ENCODE peak calls at places on chromosomes 12 and 14, in nine cellular contexts. One of them, this sample, is unnamed.

GRCh38 chr14:76777721-76778120 is 16.5 kb downstream of the VASH1 start:
- DNase-seq in glutamatergic neuron: no peak
- DNase-seq in tibial nerve: no peak
- DNase-seq in NCI-H774: no peak
- DNase-seq in left lobe of liver: no peak
- DNase-seq in anterior cingulate cortex: no peak
- DNase-seq in NCI-H1048: no peak
- DNase-seq in stimulated activated CD8-positive, alpha-beta memory T cell treated with anti-CD3 and anti-CD28 coated beads, Interleukin-4, amount 100 ng/mL, for 48 hours: no peak
- DNase-seq in CD8-positive, alpha-beta memory T cell: no peak
- DNase-seq in this sample: no peak

GRCh38 chr12:55686366-55687010 is 21.2 kb downstream of the ITGA7 start:
- DNase-seq in glutamatergic neuron: no peak
- DNase-seq in tibial nerve: no peak
- DNase-seq in NCI-H774: no peak
- DNase-seq in left lobe of liver: no peak
- DNase-seq in anterior cingulate cortex: no peak
- DNase-seq in NCI-H1048: no peak
- DNase-seq in stimulated activated CD8-positive, alpha-beta memory T cell treated with anti-CD3 and anti-CD28 coated beads, Interleukin-4, amount 100 ng/mL, for 48 hours: no peak
- DNase-seq in CD8-positive, alpha-beta memory T cell: peak
- DNase-seq in this sample: no peak

GRCh38 chr14:71651228-71651627 is 281.0 kb upstream of the RGS6 start:
- DNase-seq in glutamatergic neuron: no peak
- DNase-seq in tibial nerve: no peak
- DNase-seq in NCI-H774: no peak
- DNase-seq in left lobe of liver: no peak
- DNase-seq in anterior cingulate cortex: no peak
- DNase-seq in NCI-H1048: no peak
- DNase-seq in stimulated activated CD8-positive, alpha-beta memory T cell treated with anti-CD3 and anti-CD28 coated beads, Interleukin-4, amount 100 ng/mL, for 48 hours: no peak
- DNase-seq in CD8-positive, alpha-beta memory T cell: no peak
- DNase-seq in this sample: peak

GRCh38 chr14:55979096-55979495 is 139.1 kb upstream of the PELI2 start:
- DNase-seq in glutamatergic neuron: no peak
- DNase-seq in tibial nerve: no peak
- DNase-seq in NCI-H774: no peak
- DNase-seq in left lobe of liver: no peak
- DNase-seq in anterior cingulate cortex: no peak
- DNase-seq in NCI-H1048: no peak
- DNase-seq in stimulated activated CD8-positive, alpha-beta memory T cell treated with anti-CD3 and anti-CD28 coated beads, Interleukin-4, amount 100 ng/mL, for 48 hours: no peak
- DNase-seq in CD8-positive, alpha-beta memory T cell: no peak
- DNase-seq in this sample: no peak

GRCh38 chr12:105464426-105464825 is 133.9 kb downstream of the C12orf75 start:
- DNase-seq in glutamatergic neuron: no peak
- DNase-seq in tibial nerve: no peak
- DNase-seq in NCI-H774: no peak
- DNase-seq in left lobe of liver: no peak
- DNase-seq in anterior cingulate cortex: no peak
- DNase-seq in NCI-H1048: no peak
- DNase-seq in stimulated activated CD8-positive, alpha-beta memory T cell treated with anti-CD3 and anti-CD28 coated beads, Interleukin-4, amount 100 ng/mL, for 48 hours: no peak
- DNase-seq in CD8-positive, alpha-beta memory T cell: no peak
- DNase-seq in this sample: no peak

GRCh38 chr12:128848371-128848770 is 4.9 kb upstream of the GLT1D1 start:
- DNase-seq in glutamatergic neuron: no peak
- DNase-seq in tibial nerve: no peak
- DNase-seq in NCI-H774: no peak
- DNase-seq in left lobe of liver: no peak
- DNase-seq in anterior cingulate cortex: no peak
- DNase-seq in NCI-H1048: no peak
- DNase-seq in stimulated activated CD8-positive, alpha-beta memory T cell treated with anti-CD3 and anti-CD28 coated beads, Interleukin-4, amount 100 ng/mL, for 48 hours: no peak
- DNase-seq in CD8-positive, alpha-beta memory T cell: no peak
- DNase-seq in this sample: no peak

GRCh38 chr12:51814311-51815088 is 34.0 kb downstream of the FIGNL2 start:
- DNase-seq in glutamatergic neuron: peak
- DNase-seq in tibial nerve: peak
- DNase-seq in NCI-H774: peak
- DNase-seq in left lobe of liver: peak
- DNase-seq in anterior cingulate cortex: peak
- DNase-seq in NCI-H1048: no peak
- DNase-seq in stimulated activated CD8-positive, alpha-beta memory T cell treated with anti-CD3 and anti-CD28 coated beads, Interleukin-4, amount 100 ng/mL, for 48 hours: peak
- DNase-seq in CD8-positive, alpha-beta memory T cell: peak
- DNase-seq in this sample: no peak

GRCh38 chr14:57383125-57383524 is 7.3 kb upstream of the NAA30 start:
- DNase-seq in glutamatergic neuron: no peak
- DNase-seq in tibial nerve: no peak
- DNase-seq in NCI-H774: no peak
- DNase-seq in left lobe of liver: no peak
- DNase-seq in anterior cingulate cortex: no peak
- DNase-seq in NCI-H1048: no peak
- DNase-seq in stimulated activated CD8-positive, alpha-beta memory T cell treated with anti-CD3 and anti-CD28 coated beads, Interleukin-4, amount 100 ng/mL, for 48 hours: no peak
- DNase-seq in CD8-positive, alpha-beta memory T cell: no peak
- DNase-seq in this sample: no peak

GRCh38 chr12:52254965-52255751 is 19.3 kb upstream of the KRT86 start:
- DNase-seq in glutamatergic neuron: no peak
- DNase-seq in tibial nerve: no peak
- DNase-seq in NCI-H774: peak
- DNase-seq in left lobe of liver: no peak
- DNase-seq in anterior cingulate cortex: no peak
- DNase-seq in NCI-H1048: no peak
- DNase-seq in stimulated activated CD8-positive, alpha-beta memory T cell treated with anti-CD3 and anti-CD28 coated beads, Interleukin-4, amount 100 ng/mL, for 48 hours: no peak
- DNase-seq in CD8-positive, alpha-beta memory T cell: no peak
- DNase-seq in this sample: no peak

GRCh38 chr12:6620137-6620884 is 13.1 kb upstream of the CHD4 start:
- DNase-seq in glutamatergic neuron: peak
- DNase-seq in tibial nerve: no peak
- DNase-seq in NCI-H774: no peak
- DNase-seq in left lobe of liver: no peak
- DNase-seq in anterior cingulate cortex: no peak
- DNase-seq in NCI-H1048: no peak
- DNase-seq in stimulated activated CD8-positive, alpha-beta memory T cell treated with anti-CD3 and anti-CD28 coated beads, Interleukin-4, amount 100 ng/mL, for 48 hours: peak
- DNase-seq in CD8-positive, alpha-beta memory T cell: peak
- DNase-seq in this sample: no peak